ENCODE peak calls at places on chromosomes 4 and X, in six cellular contexts. I is foreskin fibroblast, H is MCF 10A, T is BE2C, F is dorsolateral prefrontal cortex, V is OCI-LY7. N is an unnamed sample.

GRCh38 chr4:138110815-138111214 is 131.3 kb downstream of the SLC7A11 start:
- DNase-seq in I (peak; percentile 13), H (no peak), T (no peak), F (no peak), V (no peak), N (no peak)

GRCh38 chr4:41878991-41879491 is 56.2 kb upstream of the TMEM33 start:
- DNase-seq in I (no peak), H (no peak), T (peak; percentile 68), F (no peak), V (no peak), N (no peak)

GRCh38 chr4:55407764-55408163 is 12.0 kb downstream of the TMEM165 start:
- DNase-seq in I (no peak), H (no peak), T (no peak), F (no peak), V (no peak), N (no peak)

GRCh38 chr4:20026456-20026855 is 225.2 kb upstream of the SLIT2 start:
- DNase-seq in I (peak; percentile 40), H (no peak), T (no peak), F (no peak), V (no peak), N (no peak)

GRCh38 chrX:74371399-74371798 is 49.9 kb upstream of the SLC16A2 start:
- DNase-seq in I (peak; percentile 3), H (no peak), T (no peak), F (no peak), V (no peak), N (no peak)

GRCh38 chr4:73257995-73258667 is 467 bp downstream of the ANKRD17 start:
- DNase-seq in I (peak; percentile 65), H (peak; percentile 45), T (peak; percentile 53), F (no peak), V (peak; percentile 70), N (no peak)

GRCh38 chrX:65463550-65463949 is 71.0 kb downstream of the LAS1L start:
- DNase-seq in I (no peak), H (no peak), T (no peak), F (no peak), V (no peak), N (no peak)

GRCh38 chr4:80731436-80731835 is 299.1 kb upstream of the BMP3 start:
- DNase-seq in I (no peak), H (no peak), T (no peak), F (no peak), V (peak; percentile 24), N (no peak)

GRCh38 chrX:45801554-45801953 is 600.9 kb upstream of the DIPK2B start:
- DNase-seq in I (peak; percentile 48), H (peak; percentile 66), T (no peak), F (no peak), V (peak; percentile 4), N (no peak)

GRCh38 chrX:150258463-150259430 is 104.4 kb upstream of the MAMLD1 start:
- DNase-seq in I (peak; percentile 39), H (no peak), T (no peak), F (no peak), V (no peak), N (peak; percentile 44)

GRCh38 chrX:41332988-41333743 is 796 bp upstream of the DDX3X start:
- DNase-seq in I (peak; percentile 88), H (peak; percentile 86), T (peak; percentile 90), F (peak; percentile 83), V (peak; percentile 87), N (peak; percentile 88)

GRCh38 chr4:93416337-93417102 is 412.0 kb upstream of the ATOH1 start:
- DNase-seq in I (peak; percentile 50), H (no peak), T (no peak), F (no peak), V (no peak), N (no peak)

GRCh38 chr4:81118086-81118485 is 87.6 kb downstream of the BMP3 start:
- DNase-seq in I (no peak), H (no peak), T (no peak), F (no peak), V (no peak), N (no peak)

GRCh38 chr4:137510866-137511265 is 21.4 kb downstream of the PCDH18 start:
- DNase-seq in I (peak; percentile 94), H (peak; percentile 84), T (peak; percentile 65), F (no peak), V (no peak), N (no peak)

GRCh38 chr4:23900636-23901035 is 10.8 kb upstream of the PPARGC1A start:
- DNase-seq in I (no peak), H (no peak), T (no peak), F (no peak), V (no peak), N (no peak)
- TF ChIP-seq CTCF in I (no peak), H (no peak), T (no peak), F (no peak), V (no peak), N (no peak)

GRCh38 chrX:100663651-100664050 is 19.7 kb downstream of the SRPX2 start:
- DNase-seq in I (no peak), H (peak; percentile 26), T (no peak), F (no peak), V (no peak), N (no peak)

GRCh38 chrX:100662153-100662552 is 18.2 kb downstream of the SRPX2 start:
- DNase-seq in I (no peak), H (no peak), T (no peak), F (no peak), V (no peak), N (no peak)

GRCh38 chrX:100662791-100663190 is 18.8 kb downstream of the SRPX2 start:
- DNase-seq in I (peak; percentile 36), H (peak; percentile 56), T (no peak), F (no peak), V (no peak), N (no peak)

GRCh38 chrX:100658936-100659335 is 14.9 kb downstream of the SRPX2 start:
- DNase-seq in I (no peak), H (no peak), T (no peak), F (no peak), V (no peak), N (no peak)

GRCh38 chrX:100659431-100660137 is 15.6 kb downstream of the SRPX2 start:
- DNase-seq in I (peak; percentile 49), H (no peak), T (no peak), F (no peak), V (no peak), N (no peak)
- TF ChIP-seq CTCF in I (no peak), H (no peak), T (no peak), F (no peak), V (no peak), N (no peak)

GRCh38 chrX:30310429-30311206 is 1.4 kb upstream of the NR0B1 start:
- DNase-seq in I (no peak), H (no peak), T (no peak), F (no peak), V (no peak), N (no peak)

GRCh38 chrX:30307466-30307865 is 1.7 kb downstream of the NR0B1 start:
- DNase-seq in I (no peak), H (no peak), T (no peak), F (no peak), V (no peak), N (no peak)

GRCh38 chrX:30309139-30309571 is at the start of gene NR0B1:
- DNase-seq in I (peak; percentile 62), H (no peak), T (peak; percentile 2), F (no peak), V (no peak), N (no peak)

GRCh38 chrX:30304866-30305265 is 4.3 kb downstream of the NR0B1 start:
- DNase-seq in I (no peak), H (peak; percentile 58), T (no peak), F (no peak), V (no peak), N (no peak)

GRCh38 chrX:30308263-30309138 is 689 bp downstream of the NR0B1 start:
- DNase-seq in I (peak; percentile 67), H (no peak), T (peak; percentile 2), F (no peak), V (no peak), N (no peak)
- TF ChIP-seq CTCF in I (peak; percentile 16), H (no peak), T (no peak), F (peak; percentile 27), V (no peak), N (peak; percentile 65)

GRCh38 chrX:9501362-9501761 is 36.5 kb downstream of the TBL1X start:
- DNase-seq in I (no peak), H (no peak), T (no peak), F (no peak), V (no peak), N (no peak)
- TF ChIP-seq CTCF in I (no peak), H (no peak), T (peak; percentile 9), F (no peak), V (no peak), N (no peak)